ENCODE peak calls at places on chromosome 1, in six cellular contexts. L is mesenchymal stem cell, H is IMR-90, D is H9, I is H1, U is trophoblast cell. G is an unnamed sample.
A peak's percentile ranks its signal among the peaks of the same experiment; 100 is the strongest.

GRCh38 chr1:8427493-8427892 is 109.6 kb downstream of the SLC45A1 start:
- DNase-seq in I (no peak), D (no peak), H (no peak), U (no peak), L (peak; percentile 38), G (no peak)

GRCh38 chr1:81287681-81288080 is 513.1 kb upstream of the ADGRL2 start:
- DNase-seq in I (no peak), D (no peak), L (no peak), U (no peak), H (no peak), G (no peak)

GRCh38 chr1:54984126-54984842 is 3.9 kb downstream of the TMEM61 start:
- DNase-seq in L (no peak), I (no peak), H (no peak), D (no peak), U (no peak), G (no peak)

GRCh38 chr1:186983327-186983726 is 154.6 kb downstream of the PLA2G4A start:
- DNase-seq in D (no peak), I (no peak), U (peak; percentile 10), H (peak; percentile 98), L (peak; percentile 92), G (no peak)

GRCh38 chr1:236103646-236104218 is 38.6 kb upstream of the GPR137B start:
- DNase-seq in D (peak; percentile 53), U (peak; percentile 32), L (peak; percentile 54), I (peak; percentile 68), H (peak; percentile 57), G (peak; percentile 65)

GRCh38 chr1:150076066-150076465 is 8.5 kb downstream of the VPS45 start:
- DNase-seq in I (no peak), U (no peak), D (no peak), L (no peak), H (peak; percentile 79), G (no peak)

GRCh38 chr1:226325178-226325577 is 16.2 kb upstream of the LIN9 start:
- DNase-seq in D (no peak), H (no peak), I (no peak), L (no peak), U (no peak), G (no peak)

GRCh38 chr1:20426923-20427322 is 59.1 kb downstream of the CAMK2N1 start:
- DNase-seq in L (peak; percentile 90), D (peak; percentile 24), I (no peak), U (no peak), H (peak; percentile 96), G (no peak)

GRCh38 chr1:110133436-110133835 is 16.9 kb upstream of the SLC6A17 start:
- DNase-seq in U (no peak), I (no peak), D (no peak), L (no peak), H (no peak), G (no peak)

DNA sequence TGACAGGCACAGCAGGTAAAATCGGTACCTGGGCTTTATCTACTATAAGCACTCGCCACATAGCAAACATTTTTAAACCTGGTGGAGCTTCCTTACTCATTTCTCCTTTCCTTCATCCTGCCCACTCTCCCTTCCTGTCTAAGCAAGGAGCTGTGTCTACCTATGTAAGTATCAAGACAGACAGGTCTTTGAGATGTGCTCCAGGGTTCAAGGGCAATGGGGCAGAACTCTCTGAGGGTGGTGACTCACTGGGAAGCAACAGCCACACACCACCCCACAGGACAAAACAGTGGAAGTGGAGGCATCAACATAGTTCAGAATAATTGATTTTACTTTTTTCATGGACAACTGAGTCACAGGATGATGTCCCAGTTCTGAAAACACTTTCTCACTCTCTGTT is 324.1 kb downstream of the DISC1 start:
- DNase-seq in U (no peak), I (no peak), D (no peak), L (no peak), H (no peak), G (no peak)
- H3K14ac ChIP-seq in U (no peak overlapping the region), I (no peak overlapping the region), D (no peak overlapping the region), L (no peak overlapping the region), H (no peak overlapping the region), G (no peak overlapping the region)

GRCh38 chr1:91507330-91507729 is 6.7 kb downstream of the CDC7 start:
- DNase-seq in L (no peak), D (no peak), H (no peak), I (no peak), U (no peak), G (no peak)

GRCh38 chr1:91503332-91503900 is 2.8 kb downstream of the CDC7 start:
- DNase-seq in U (no peak), L (no peak), D (no peak), I (no peak), H (no peak), G (no peak)

GRCh38 chr1:91503975-91504530 is 3.4 kb downstream of the CDC7 start:
- DNase-seq in I (no peak), H (no peak), U (no peak), L (no peak), D (no peak), G (no peak)

GRCh38 chr1:91506071-91506470 is 5.4 kb downstream of the CDC7 start:
- DNase-seq in L (no peak), I (no peak), H (no peak), U (no peak), D (no peak), G (no peak)

DNA sequence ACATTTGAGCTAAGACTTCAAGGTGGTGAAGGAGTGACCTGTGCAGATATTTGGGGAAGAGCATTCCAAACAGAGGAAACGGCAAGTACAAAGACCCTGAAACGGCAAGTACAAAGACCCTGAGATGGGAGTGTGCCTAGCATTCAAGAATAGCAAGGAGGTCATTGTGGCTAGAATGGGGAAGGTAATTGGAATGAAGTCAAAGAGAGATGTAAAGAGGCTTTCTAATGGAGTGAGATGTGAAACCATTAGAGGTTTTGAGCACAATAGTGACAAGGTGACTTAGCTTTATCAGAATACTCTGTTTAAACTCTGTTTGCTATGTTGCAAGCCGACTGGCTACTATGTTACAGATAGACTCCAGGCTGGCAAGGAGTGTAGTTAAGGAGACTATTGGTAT is 4.4 kb downstream of the CDC7 start:
- DNase-seq in U (no peak), D (no peak), L (no peak), I (no peak), H (no peak), G (no peak)
- H3K4me2 ChIP-seq in U (no peak overlapping the region), D (no peak overlapping the region), L (no peak overlapping the region), I (no peak overlapping the region), H (no peak overlapping the region), G (no peak overlapping the region)

GRCh38 chr1:205296154-205296553 is 25.4 kb downstream of the NUAK2 start:
- DNase-seq in L (no peak), D (no peak), I (no peak), U (no peak), H (no peak), G (no peak)
- H2AK5ac ChIP-seq in L (peak overlapping the region; percentile 98), D (no peak overlapping the region), I (peak overlapping the region; percentile 98), U (peak overlapping the region; percentile 91), H (peak overlapping the region; percentile 99), G (no peak overlapping the region)

GRCh38 chr1:67031848-67032247 is 22.1 kb downstream of the SLC35D1 start:
- DNase-seq in U (no peak), I (no peak), L (no peak), H (no peak), D (no peak), G (no peak)

GRCh38 chr1:67031121-67031520 is 22.8 kb downstream of the SLC35D1 start:
- DNase-seq in U (no peak), I (no peak), H (no peak), L (no peak), D (no peak), G (no peak)

GRCh38 chr1:67029472-67029871 is 24.5 kb downstream of the SLC35D1 start:
- DNase-seq in I (no peak), U (no peak), L (no peak), D (no peak), H (no peak), G (no peak)
- H3K14ac ChIP-seq in I (no peak overlapping the region), U (no peak overlapping the region), L (no peak overlapping the region), D (no peak overlapping the region), H (no peak overlapping the region), G (no peak overlapping the region)

GRCh38 chr1:156543066-156543465 is 29.3 kb downstream of the IQGAP3 start:
- DNase-seq in U (no peak), H (no peak), D (no peak), L (no peak), I (no peak), G (no peak)
- H3K4me2 ChIP-seq in U (peak overlapping the region; percentile 11), H (no peak overlapping the region), D (no peak overlapping the region), L (no peak overlapping the region), I (no peak overlapping the region), G (no peak overlapping the region)

GRCh38 chr1:36612121-36612520 is 129.4 kb upstream of the CSF3R start:
- DNase-seq in L (no peak), U (no peak), I (no peak), H (no peak), D (no peak), G (no peak)
- H2AK5ac ChIP-seq in L (no peak overlapping the region), U (no peak overlapping the region), I (no peak overlapping the region), H (no peak overlapping the region), D (no peak overlapping the region), G (peak overlapping the region; percentile 18)

DNA sequence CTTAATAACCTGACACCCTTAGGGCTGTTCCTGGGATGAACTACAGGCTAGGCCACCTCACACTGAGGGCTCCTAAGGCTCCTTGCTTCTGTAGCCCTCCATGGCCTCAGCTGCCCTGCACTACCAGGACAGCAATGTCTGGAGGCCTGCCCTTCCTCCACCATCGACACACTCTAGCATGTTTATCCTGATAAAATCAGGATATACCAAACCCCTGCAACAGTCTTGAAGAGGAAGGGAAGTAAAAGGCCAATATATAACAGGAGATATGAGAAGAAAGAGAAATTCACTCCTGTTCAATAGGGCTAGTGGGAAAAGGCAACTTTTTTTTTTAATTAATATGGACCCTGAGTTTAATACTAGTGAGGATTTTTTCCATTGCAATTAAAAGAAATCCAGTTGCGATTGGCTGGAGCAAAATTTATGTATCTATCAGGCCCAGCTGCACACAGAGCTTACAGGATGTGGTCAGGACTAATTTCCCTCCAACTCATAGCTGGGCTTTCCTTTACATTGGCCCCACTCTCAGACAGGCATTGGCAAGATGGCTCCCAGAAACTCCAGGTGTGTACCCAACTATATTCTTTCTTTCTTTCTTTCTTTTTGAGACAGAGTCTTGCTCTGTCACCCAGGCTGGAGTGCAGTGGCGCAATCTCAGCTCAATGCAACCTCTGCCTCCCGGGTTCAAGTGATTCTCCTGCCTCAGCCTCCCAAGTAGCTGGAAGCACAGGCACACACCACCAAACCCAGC is 13.5 kb upstream of the ATP2B4 start:
- DNase-seq in H (peak; percentile 66), L (no peak), I (no peak), D (no peak), U (no peak), G (no peak)
- H3K14ac ChIP-seq in H (peak overlapping the region; percentile 25), L (no peak overlapping the region), I (no peak overlapping the region), D (no peak overlapping the region), U (no peak overlapping the region), G (no peak overlapping the region)

GRCh38 chr1:67118191-67118590 is 16.6 kb downstream of the C1orf141 start:
- DNase-seq in D (no peak), U (no peak), H (peak; percentile 23), I (no peak), L (no peak), G (no peak)

GRCh38 chr1:67126111-67126746 is 8.5 kb downstream of the C1orf141 start:
- DNase-seq in U (no peak), I (no peak), H (peak; percentile 13), D (no peak), L (peak; percentile 29), G (no peak)

GRCh38 chr1:67126974-67127373 is 7.8 kb downstream of the C1orf141 start:
- DNase-seq in H (no peak), L (no peak), U (no peak), I (no peak), D (no peak), G (no peak)

GRCh38 chr1:67124455-67124854 is 10.3 kb downstream of the C1orf141 start:
- DNase-seq in L (no peak), U (no peak), D (no peak), H (no peak), I (no peak), G (no peak)

GRCh38 chr1:67120855-67121619 is 13.7 kb downstream of the C1orf141 start:
- DNase-seq in I (no peak), D (no peak), L (no peak), H (no peak), U (no peak), G (no peak)
- H3K4me2 ChIP-seq in I (no peak overlapping the region), D (no peak overlapping the region), L (no peak overlapping the region), H (no peak overlapping the region), U (no peak overlapping the region), G (no peak overlapping the region)